ENCODE peak calls at places on chromosome 18, in eight cellular contexts. Q, Y, K, R, I, P, Z and L are unnamed samples.

GRCh38 chr18:35949903-35950627 is 22.4 kb upstream of the RMP24 start:
- DNase-seq in Q (peak; percentile 69), Y (peak; percentile 44), K (peak; percentile 57), R (peak; percentile 59), I (peak; percentile 73), P (peak; percentile 52), Z (peak; percentile 40), L (peak; percentile 59)

GRCh38 chr18:74139888-74140287 is 7.7 kb downstream of the FBXO15 start:
- DNase-seq in Q (no peak), Y (no peak), K (no peak), R (no peak), I (no peak), P (no peak), Z (no peak), L (no peak)

GRCh38 chr18:43720036-43720435 is 442.7 kb upstream of the SYT4 start:
- DNase-seq in Q (no peak), Y (no peak), K (no peak), R (no peak), I (no peak), P (no peak), Z (no peak), L (no peak)

GRCh38 chr18:46246101-46246500 is 141.9 kb downstream of the HAUS1 start:
- DNase-seq in Q (no peak), Y (no peak), K (no peak), R (no peak), I (no peak), P (no peak), Z (no peak), L (no peak)

GRCh38 chr18:58557013-58557435 is 71.9 kb downstream of the ALPK2 start:
- DNase-seq in Q (no peak), Y (no peak), K (no peak), R (no peak), I (no peak), P (peak; percentile 62), Z (no peak), L (no peak)

GRCh38 chr18:3293196-3293951 is 31.4 kb downstream of the MYL12B start:
- DNase-seq in Q (no peak), Y (no peak), K (no peak), R (no peak), I (no peak), P (no peak), Z (no peak), L (no peak)

GRCh38 chr18:58694720-58695468 is 23.6 kb downstream of the MALT1 start:
- DNase-seq in Q (no peak), Y (no peak), K (no peak), R (no peak), I (no peak), P (no peak), Z (no peak), L (no peak)

GRCh38 chr18:45777393-45777792 is 48.1 kb upstream of the SIGLEC15 start:
- DNase-seq in Q (no peak), Y (no peak), K (no peak), R (no peak), I (no peak), P (no peak), Z (no peak), L (no peak)

GRCh38 chr18:51417643-51418483 is 220.4 kb upstream of the MEX3C start:
- DNase-seq in Q (peak; percentile 5), Y (no peak), K (no peak), R (no peak), I (no peak), P (no peak), Z (no peak), L (no peak)

GRCh38 chr18:74420491-74420890 is 36.6 kb downstream of the DIPK1C start:
- DNase-seq in Q (no peak), Y (no peak), K (no peak), R (no peak), I (no peak), P (no peak), Z (no peak), L (no peak)

GRCh38 chr18:27887287-27887686 is 289.6 kb downstream of the CDH2 start:
- DNase-seq in Q (no peak), Y (no peak), K (no peak), R (peak; percentile 14), I (no peak), P (no peak), Z (no peak), L (no peak)

GRCh38 chr18:23365602-23366001 is 87.5 kb upstream of the RIOK3 start:
- DNase-seq in Q (no peak), Y (no peak), K (no peak), R (no peak), I (no peak), P (no peak), Z (no peak), L (no peak)

GRCh38 chr18:45981852-45982251 is 14.7 kb upstream of the EPG5 start:
- DNase-seq in Q (no peak), Y (no peak), K (no peak), R (no peak), I (no peak), P (no peak), Z (no peak), L (no peak)

GRCh38 chr18:54004828-54005227 is 219.6 kb downstream of the MBD2 start:
- DNase-seq in Q (no peak), Y (no peak), K (peak; percentile 58), R (peak; percentile 13), I (no peak), P (no peak), Z (no peak), L (no peak)

GRCh38 chr18:76452357-76452756 is 42.7 kb downstream of the ZNF516 start:
- DNase-seq in Q (no peak), Y (no peak), K (no peak), R (no peak), I (no peak), P (no peak), Z (no peak), L (no peak)

GRCh38 chr18:76467371-76468190 is 27.5 kb downstream of the ZNF516 start:
- DNase-seq in Q (no peak), Y (no peak), K (no peak), R (no peak), I (no peak), P (no peak), Z (no peak), L (no peak)

GRCh38 chr18:45920367-45920766 is 46.8 kb downstream of the EPG5 start:
- DNase-seq in Q (peak; percentile 66), Y (no peak), K (peak; percentile 98), R (peak; percentile 12), I (peak; percentile 85), P (no peak), Z (no peak), L (no peak)

GRCh38 chr18:23504720-23505119 is 1.4 kb downstream of the RMC1 start:
- DNase-seq in Q (no peak), Y (no peak), K (no peak), R (no peak), I (no peak), P (no peak), Z (no peak), L (peak; percentile 16)

GRCh38 chr18:77129150-77129551 is 3.4 kb downstream of the MBP start:
- DNase-seq in Q (no peak), Y (no peak), K (no peak), R (no peak), I (no peak), P (no peak), Z (no peak), L (no peak)

GRCh38 chr18:32831781-32832180 is 59.0 kb upstream of the KLHL14 start:
- DNase-seq in Q (no peak), Y (no peak), K (no peak), R (no peak), I (no peak), P (no peak), Z (no peak), L (no peak)

GRCh38 chr18:65365245-65365955 is 385.4 kb upstream of the CDH7 start:
- DNase-seq in Q (no peak), Y (no peak), K (no peak), R (no peak), I (no peak), P (no peak), Z (no peak), L (no peak)

GRCh38 chr18:26555804-26556553 is 7.6 kb upstream of the KCTD1 start:
- DNase-seq in Q (no peak), Y (no peak), K (no peak), R (no peak), I (no peak), P (no peak), Z (no peak), L (no peak)